ENCODE peak calls at places on chromosomes 1 and 21, in eight cellular contexts. One of them, this sample, is unnamed.

GRCh38 chr1:179187043-179187442 is 42.4 kb downstream of the ABL2 start:
- DNase-seq in NCI-H1930: no peak
- DNase-seq in stimulated activated CD8-positive, alpha-beta memory T cell treated with anti-CD3 and anti-CD28 coated beads, Interleukin-2, amount 100 ng/mL, for 48 hours: no peak
- DNase-seq in left lung: no peak
- DNase-seq in progenitor cell of endocrine pancreas: no peak
- DNase-seq in stimulated activated CD4-positive, alpha-beta T cell treated with anti-CD3 and anti-CD28 coated beads, Interleukin-2, amount 100 ng/mL, for 48 hours: no peak
- DNase-seq in NT2/D1: no peak
- DNase-seq in activated CD4-positive, alpha-beta T cell treated with anti-CD3 and anti-CD28 coated beads for 4 hours: no peak
- DNase-seq in this sample: no peak

GRCh38 chr1:229033480-229033879 is 237.4 kb upstream of the RAB4A start:
- DNase-seq in NCI-H1930: no peak
- DNase-seq in stimulated activated CD8-positive, alpha-beta memory T cell treated with anti-CD3 and anti-CD28 coated beads, Interleukin-2, amount 100 ng/mL, for 48 hours: no peak
- DNase-seq in left lung: no peak
- DNase-seq in progenitor cell of endocrine pancreas: no peak
- DNase-seq in stimulated activated CD4-positive, alpha-beta T cell treated with anti-CD3 and anti-CD28 coated beads, Interleukin-2, amount 100 ng/mL, for 48 hours: no peak
- DNase-seq in NT2/D1: no peak
- DNase-seq in activated CD4-positive, alpha-beta T cell treated with anti-CD3 and anti-CD28 coated beads for 4 hours: no peak
- DNase-seq in this sample: no peak

GRCh38 chr1:20301463-20302092 is 10.9 kb downstream of the VWA5B1 start:
- DNase-seq in NCI-H1930: no peak
- DNase-seq in stimulated activated CD8-positive, alpha-beta memory T cell treated with anti-CD3 and anti-CD28 coated beads, Interleukin-2, amount 100 ng/mL, for 48 hours: no peak
- DNase-seq in left lung: no peak
- DNase-seq in progenitor cell of endocrine pancreas: no peak
- DNase-seq in stimulated activated CD4-positive, alpha-beta T cell treated with anti-CD3 and anti-CD28 coated beads, Interleukin-2, amount 100 ng/mL, for 48 hours: no peak
- DNase-seq in NT2/D1: no peak
- DNase-seq in activated CD4-positive, alpha-beta T cell treated with anti-CD3 and anti-CD28 coated beads for 4 hours: no peak
- DNase-seq in this sample: no peak

GRCh38 chr1:228004887-228005462 is 1.8 kb upstream of the WNT3A start:
- DNase-seq in NCI-H1930: peak; percentile 24
- DNase-seq in stimulated activated CD8-positive, alpha-beta memory T cell treated with anti-CD3 and anti-CD28 coated beads, Interleukin-2, amount 100 ng/mL, for 48 hours: no peak
- DNase-seq in left lung: no peak
- DNase-seq in progenitor cell of endocrine pancreas: no peak
- DNase-seq in stimulated activated CD4-positive, alpha-beta T cell treated with anti-CD3 and anti-CD28 coated beads, Interleukin-2, amount 100 ng/mL, for 48 hours: no peak
- DNase-seq in NT2/D1: no peak
- DNase-seq in activated CD4-positive, alpha-beta T cell treated with anti-CD3 and anti-CD28 coated beads for 4 hours: no peak
- DNase-seq in this sample: no peak

GRCh38 chr1:204265665-204266064 is 51.9 kb upstream of the GOLT1A start:
- DNase-seq in NCI-H1930: no peak
- DNase-seq in stimulated activated CD8-positive, alpha-beta memory T cell treated with anti-CD3 and anti-CD28 coated beads, Interleukin-2, amount 100 ng/mL, for 48 hours: no peak
- DNase-seq in left lung: no peak
- DNase-seq in progenitor cell of endocrine pancreas: no peak
- DNase-seq in stimulated activated CD4-positive, alpha-beta T cell treated with anti-CD3 and anti-CD28 coated beads, Interleukin-2, amount 100 ng/mL, for 48 hours: no peak
- DNase-seq in NT2/D1: no peak
- DNase-seq in activated CD4-positive, alpha-beta T cell treated with anti-CD3 and anti-CD28 coated beads for 4 hours: no peak
- DNase-seq in this sample: no peak

GRCh38 chr1:6445062-6445763 is 20.6 kb downstream of the ESPN start:
- DNase-seq in NCI-H1930: no peak
- DNase-seq in stimulated activated CD8-positive, alpha-beta memory T cell treated with anti-CD3 and anti-CD28 coated beads, Interleukin-2, amount 100 ng/mL, for 48 hours: no peak
- DNase-seq in left lung: no peak
- DNase-seq in progenitor cell of endocrine pancreas: peak; percentile 52
- DNase-seq in stimulated activated CD4-positive, alpha-beta T cell treated with anti-CD3 and anti-CD28 coated beads, Interleukin-2, amount 100 ng/mL, for 48 hours: no peak
- DNase-seq in NT2/D1: no peak
- DNase-seq in activated CD4-positive, alpha-beta T cell treated with anti-CD3 and anti-CD28 coated beads for 4 hours: no peak
- DNase-seq in this sample: no peak

GRCh38 chr1:47963568-47963973 is 33.6 kb downstream of the TRABD2B start:
- DNase-seq in NCI-H1930: no peak
- DNase-seq in stimulated activated CD8-positive, alpha-beta memory T cell treated with anti-CD3 and anti-CD28 coated beads, Interleukin-2, amount 100 ng/mL, for 48 hours: no peak
- DNase-seq in left lung: no peak
- DNase-seq in progenitor cell of endocrine pancreas: no peak
- DNase-seq in stimulated activated CD4-positive, alpha-beta T cell treated with anti-CD3 and anti-CD28 coated beads, Interleukin-2, amount 100 ng/mL, for 48 hours: no peak
- DNase-seq in NT2/D1: no peak
- DNase-seq in activated CD4-positive, alpha-beta T cell treated with anti-CD3 and anti-CD28 coated beads for 4 hours: no peak
- DNase-seq in this sample: no peak

GRCh38 chr1:200444478-200444877 is 34.6 kb upstream of the ZNF281 start:
- DNase-seq in NCI-H1930: no peak
- DNase-seq in stimulated activated CD8-positive, alpha-beta memory T cell treated with anti-CD3 and anti-CD28 coated beads, Interleukin-2, amount 100 ng/mL, for 48 hours: no peak
- DNase-seq in left lung: no peak
- DNase-seq in progenitor cell of endocrine pancreas: no peak
- DNase-seq in stimulated activated CD4-positive, alpha-beta T cell treated with anti-CD3 and anti-CD28 coated beads, Interleukin-2, amount 100 ng/mL, for 48 hours: no peak
- DNase-seq in NT2/D1: no peak
- DNase-seq in activated CD4-positive, alpha-beta T cell treated with anti-CD3 and anti-CD28 coated beads for 4 hours: no peak
- DNase-seq in this sample: no peak

GRCh38 chr1:46735708-46736324 is 16.9 kb upstream of the EFCAB14 start:
- DNase-seq in NCI-H1930: peak; percentile 9
- DNase-seq in stimulated activated CD8-positive, alpha-beta memory T cell treated with anti-CD3 and anti-CD28 coated beads, Interleukin-2, amount 100 ng/mL, for 48 hours: no peak
- DNase-seq in left lung: no peak
- DNase-seq in progenitor cell of endocrine pancreas: peak; percentile 49
- DNase-seq in stimulated activated CD4-positive, alpha-beta T cell treated with anti-CD3 and anti-CD28 coated beads, Interleukin-2, amount 100 ng/mL, for 48 hours: no peak
- DNase-seq in NT2/D1: peak; percentile 76
- DNase-seq in activated CD4-positive, alpha-beta T cell treated with anti-CD3 and anti-CD28 coated beads for 4 hours: no peak
- DNase-seq in this sample: no peak

GRCh38 chr1:185996211-185996610 is 262.0 kb downstream of the HMCN1 start:
- DNase-seq in NCI-H1930: no peak
- DNase-seq in stimulated activated CD8-positive, alpha-beta memory T cell treated with anti-CD3 and anti-CD28 coated beads, Interleukin-2, amount 100 ng/mL, for 48 hours: no peak
- DNase-seq in left lung: peak; percentile 37
- DNase-seq in progenitor cell of endocrine pancreas: no peak
- DNase-seq in stimulated activated CD4-positive, alpha-beta T cell treated with anti-CD3 and anti-CD28 coated beads, Interleukin-2, amount 100 ng/mL, for 48 hours: no peak
- DNase-seq in NT2/D1: no peak
- DNase-seq in activated CD4-positive, alpha-beta T cell treated with anti-CD3 and anti-CD28 coated beads for 4 hours: no peak
- DNase-seq in this sample: no peak

GRCh38 chr1:237000191-237000590 is 4.0 kb downstream of the MT1HL1 start:
- DNase-seq in NCI-H1930: no peak
- DNase-seq in stimulated activated CD8-positive, alpha-beta memory T cell treated with anti-CD3 and anti-CD28 coated beads, Interleukin-2, amount 100 ng/mL, for 48 hours: no peak
- DNase-seq in left lung: no peak
- DNase-seq in progenitor cell of endocrine pancreas: no peak
- DNase-seq in stimulated activated CD4-positive, alpha-beta T cell treated with anti-CD3 and anti-CD28 coated beads, Interleukin-2, amount 100 ng/mL, for 48 hours: no peak
- DNase-seq in NT2/D1: no peak
- DNase-seq in activated CD4-positive, alpha-beta T cell treated with anti-CD3 and anti-CD28 coated beads for 4 hours: no peak
- DNase-seq in this sample: no peak

GRCh38 chr1:33147997-33148314 is 33.9 kb downstream of the TRIM62 start:
- DNase-seq in NCI-H1930: no peak
- DNase-seq in stimulated activated CD8-positive, alpha-beta memory T cell treated with anti-CD3 and anti-CD28 coated beads, Interleukin-2, amount 100 ng/mL, for 48 hours: no peak
- DNase-seq in left lung: no peak
- DNase-seq in progenitor cell of endocrine pancreas: no peak
- DNase-seq in stimulated activated CD4-positive, alpha-beta T cell treated with anti-CD3 and anti-CD28 coated beads, Interleukin-2, amount 100 ng/mL, for 48 hours: peak; percentile 15
- DNase-seq in NT2/D1: peak; percentile 58
- DNase-seq in activated CD4-positive, alpha-beta T cell treated with anti-CD3 and anti-CD28 coated beads for 4 hours: no peak
- DNase-seq in this sample: no peak

GRCh38 chr1:198741744-198742143 is 102.9 kb downstream of the PTPRC start:
- DNase-seq in NCI-H1930: no peak
- DNase-seq in stimulated activated CD8-positive, alpha-beta memory T cell treated with anti-CD3 and anti-CD28 coated beads, Interleukin-2, amount 100 ng/mL, for 48 hours: no peak
- DNase-seq in left lung: no peak
- DNase-seq in progenitor cell of endocrine pancreas: no peak
- DNase-seq in stimulated activated CD4-positive, alpha-beta T cell treated with anti-CD3 and anti-CD28 coated beads, Interleukin-2, amount 100 ng/mL, for 48 hours: no peak
- DNase-seq in NT2/D1: peak; percentile 13
- DNase-seq in activated CD4-positive, alpha-beta T cell treated with anti-CD3 and anti-CD28 coated beads for 4 hours: no peak
- DNase-seq in this sample: no peak

GRCh38 chr1:45923343-45923742 is 119.9 kb downstream of the MAST2 start:
- DNase-seq in NCI-H1930: no peak
- DNase-seq in stimulated activated CD8-positive, alpha-beta memory T cell treated with anti-CD3 and anti-CD28 coated beads, Interleukin-2, amount 100 ng/mL, for 48 hours: no peak
- DNase-seq in left lung: no peak
- DNase-seq in progenitor cell of endocrine pancreas: no peak
- DNase-seq in stimulated activated CD4-positive, alpha-beta T cell treated with anti-CD3 and anti-CD28 coated beads, Interleukin-2, amount 100 ng/mL, for 48 hours: no peak
- DNase-seq in NT2/D1: no peak
- DNase-seq in activated CD4-positive, alpha-beta T cell treated with anti-CD3 and anti-CD28 coated beads for 4 hours: no peak
- DNase-seq in this sample: no peak

GRCh38 chr1:45793942-45794604 is 9.3 kb upstream of the MAST2 start:
- DNase-seq in NCI-H1930: no peak
- DNase-seq in stimulated activated CD8-positive, alpha-beta memory T cell treated with anti-CD3 and anti-CD28 coated beads, Interleukin-2, amount 100 ng/mL, for 48 hours: no peak
- DNase-seq in left lung: no peak
- DNase-seq in progenitor cell of endocrine pancreas: no peak
- DNase-seq in stimulated activated CD4-positive, alpha-beta T cell treated with anti-CD3 and anti-CD28 coated beads, Interleukin-2, amount 100 ng/mL, for 48 hours: no peak
- DNase-seq in NT2/D1: no peak
- DNase-seq in activated CD4-positive, alpha-beta T cell treated with anti-CD3 and anti-CD28 coated beads for 4 hours: no peak
- DNase-seq in this sample: no peak

GRCh38 chr21:43834146-43834905 is 30.7 kb upstream of the AGPAT3 start:
- DNase-seq in NCI-H1930: no peak
- DNase-seq in stimulated activated CD8-positive, alpha-beta memory T cell treated with anti-CD3 and anti-CD28 coated beads, Interleukin-2, amount 100 ng/mL, for 48 hours: no peak
- DNase-seq in left lung: no peak
- DNase-seq in progenitor cell of endocrine pancreas: no peak
- DNase-seq in stimulated activated CD4-positive, alpha-beta T cell treated with anti-CD3 and anti-CD28 coated beads, Interleukin-2, amount 100 ng/mL, for 48 hours: no peak
- DNase-seq in NT2/D1: no peak
- DNase-seq in activated CD4-positive, alpha-beta T cell treated with anti-CD3 and anti-CD28 coated beads for 4 hours: no peak
- DNase-seq in this sample: no peak

GRCh38 chr1:175521265-175522040 is 221.9 kb downstream of the TNR start:
- DNase-seq in NCI-H1930: no peak
- DNase-seq in stimulated activated CD8-positive, alpha-beta memory T cell treated with anti-CD3 and anti-CD28 coated beads, Interleukin-2, amount 100 ng/mL, for 48 hours: no peak
- DNase-seq in left lung: no peak
- DNase-seq in progenitor cell of endocrine pancreas: no peak
- DNase-seq in stimulated activated CD4-positive, alpha-beta T cell treated with anti-CD3 and anti-CD28 coated beads, Interleukin-2, amount 100 ng/mL, for 48 hours: no peak
- DNase-seq in NT2/D1: no peak
- DNase-seq in activated CD4-positive, alpha-beta T cell treated with anti-CD3 and anti-CD28 coated beads for 4 hours: no peak
- DNase-seq in this sample: no peak

GRCh38 chr1:31658721-31659120 is 14.0 kb upstream of the PEF1 start:
- DNase-seq in NCI-H1930: no peak
- DNase-seq in stimulated activated CD8-positive, alpha-beta memory T cell treated with anti-CD3 and anti-CD28 coated beads, Interleukin-2, amount 100 ng/mL, for 48 hours: no peak
- DNase-seq in left lung: no peak
- DNase-seq in progenitor cell of endocrine pancreas: no peak
- DNase-seq in stimulated activated CD4-positive, alpha-beta T cell treated with anti-CD3 and anti-CD28 coated beads, Interleukin-2, amount 100 ng/mL, for 48 hours: no peak
- DNase-seq in NT2/D1: no peak
- DNase-seq in activated CD4-positive, alpha-beta T cell treated with anti-CD3 and anti-CD28 coated beads for 4 hours: no peak
- DNase-seq in this sample: no peak

GRCh38 chr21:45951676-45952075 is 29.9 kb upstream of the COL6A1 start:
- DNase-seq in NCI-H1930: no peak
- DNase-seq in stimulated activated CD8-positive, alpha-beta memory T cell treated with anti-CD3 and anti-CD28 coated beads, Interleukin-2, amount 100 ng/mL, for 48 hours: no peak
- DNase-seq in left lung: no peak
- DNase-seq in progenitor cell of endocrine pancreas: no peak
- DNase-seq in stimulated activated CD4-positive, alpha-beta T cell treated with anti-CD3 and anti-CD28 coated beads, Interleukin-2, amount 100 ng/mL, for 48 hours: no peak
- DNase-seq in NT2/D1: no peak
- DNase-seq in activated CD4-positive, alpha-beta T cell treated with anti-CD3 and anti-CD28 coated beads for 4 hours: no peak
- DNase-seq in this sample: no peak

GRCh38 chr1:85417876-85418275 is 47.1 kb downstream of the DDAH1 start:
- DNase-seq in NCI-H1930: no peak
- DNase-seq in stimulated activated CD8-positive, alpha-beta memory T cell treated with anti-CD3 and anti-CD28 coated beads, Interleukin-2, amount 100 ng/mL, for 48 hours: no peak
- DNase-seq in left lung: no peak
- DNase-seq in progenitor cell of endocrine pancreas: no peak
- DNase-seq in stimulated activated CD4-positive, alpha-beta T cell treated with anti-CD3 and anti-CD28 coated beads, Interleukin-2, amount 100 ng/mL, for 48 hours: no peak
- DNase-seq in NT2/D1: no peak
- DNase-seq in activated CD4-positive, alpha-beta T cell treated with anti-CD3 and anti-CD28 coated beads for 4 hours: no peak
- DNase-seq in this sample: no peak

GRCh38 chr1:67052741-67053534 is 1.0 kb downstream of the SLC35D1 start:
- DNase-seq in NCI-H1930: no peak
- DNase-seq in stimulated activated CD8-positive, alpha-beta memory T cell treated with anti-CD3 and anti-CD28 coated beads, Interleukin-2, amount 100 ng/mL, for 48 hours: no peak
- DNase-seq in left lung: peak; percentile 48
- DNase-seq in progenitor cell of endocrine pancreas: no peak
- DNase-seq in stimulated activated CD4-positive, alpha-beta T cell treated with anti-CD3 and anti-CD28 coated beads, Interleukin-2, amount 100 ng/mL, for 48 hours: peak; percentile 3
- DNase-seq in NT2/D1: peak; percentile 23
- DNase-seq in activated CD4-positive, alpha-beta T cell treated with anti-CD3 and anti-CD28 coated beads for 4 hours: peak; percentile 28
- DNase-seq in this sample: peak; percentile 24

GRCh38 chr21:37365657-37366487 is 701 bp upstream of the DYRK1A start:
- DNase-seq in NCI-H1930: no peak
- DNase-seq in stimulated activated CD8-positive, alpha-beta memory T cell treated with anti-CD3 and anti-CD28 coated beads, Interleukin-2, amount 100 ng/mL, for 48 hours: peak; percentile 40
- DNase-seq in left lung: peak; percentile 70
- DNase-seq in progenitor cell of endocrine pancreas: peak; percentile 63
- DNase-seq in stimulated activated CD4-positive, alpha-beta T cell treated with anti-CD3 and anti-CD28 coated beads, Interleukin-2, amount 100 ng/mL, for 48 hours: peak; percentile 45
- DNase-seq in NT2/D1: peak; percentile 63
- DNase-seq in activated CD4-positive, alpha-beta T cell treated with anti-CD3 and anti-CD28 coated beads for 4 hours: peak; percentile 66
- DNase-seq in this sample: peak; percentile 59

GRCh38 chr1:220841293-220841692 is 38.0 kb upstream of the HLX start:
- DNase-seq in NCI-H1930: no peak
- DNase-seq in stimulated activated CD8-positive, alpha-beta memory T cell treated with anti-CD3 and anti-CD28 coated beads, Interleukin-2, amount 100 ng/mL, for 48 hours: no peak
- DNase-seq in left lung: no peak
- DNase-seq in progenitor cell of endocrine pancreas: no peak
- DNase-seq in stimulated activated CD4-positive, alpha-beta T cell treated with anti-CD3 and anti-CD28 coated beads, Interleukin-2, amount 100 ng/mL, for 48 hours: no peak
- DNase-seq in NT2/D1: no peak
- DNase-seq in activated CD4-positive, alpha-beta T cell treated with anti-CD3 and anti-CD28 coated beads for 4 hours: no peak
- DNase-seq in this sample: no peak

GRCh38 chr1:223244366-223245103 is 101.5 kb upstream of the TLR5 start:
- DNase-seq in NCI-H1930: no peak
- DNase-seq in stimulated activated CD8-positive, alpha-beta memory T cell treated with anti-CD3 and anti-CD28 coated beads, Interleukin-2, amount 100 ng/mL, for 48 hours: peak; percentile 5
- DNase-seq in left lung: no peak
- DNase-seq in progenitor cell of endocrine pancreas: no peak
- DNase-seq in stimulated activated CD4-positive, alpha-beta T cell treated with anti-CD3 and anti-CD28 coated beads, Interleukin-2, amount 100 ng/mL, for 48 hours: no peak
- DNase-seq in NT2/D1: no peak
- DNase-seq in activated CD4-positive, alpha-beta T cell treated with anti-CD3 and anti-CD28 coated beads for 4 hours: no peak
- DNase-seq in this sample: no peak

GRCh38 chr21:29163381-29164115 is 33.1 kb downstream of the MAP3K7CL start:
- DNase-seq in NCI-H1930: no peak
- DNase-seq in stimulated activated CD8-positive, alpha-beta memory T cell treated with anti-CD3 and anti-CD28 coated beads, Interleukin-2, amount 100 ng/mL, for 48 hours: no peak
- DNase-seq in left lung: no peak
- DNase-seq in progenitor cell of endocrine pancreas: no peak
- DNase-seq in stimulated activated CD4-positive, alpha-beta T cell treated with anti-CD3 and anti-CD28 coated beads, Interleukin-2, amount 100 ng/mL, for 48 hours: no peak
- DNase-seq in NT2/D1: no peak
- DNase-seq in activated CD4-positive, alpha-beta T cell treated with anti-CD3 and anti-CD28 coated beads for 4 hours: no peak
- DNase-seq in this sample: no peak

GRCh38 chr21:25901580-25901979 is 166.8 kb downstream of the GABPA start:
- DNase-seq in NCI-H1930: no peak
- DNase-seq in stimulated activated CD8-positive, alpha-beta memory T cell treated with anti-CD3 and anti-CD28 coated beads, Interleukin-2, amount 100 ng/mL, for 48 hours: no peak
- DNase-seq in left lung: no peak
- DNase-seq in progenitor cell of endocrine pancreas: no peak
- DNase-seq in stimulated activated CD4-positive, alpha-beta T cell treated with anti-CD3 and anti-CD28 coated beads, Interleukin-2, amount 100 ng/mL, for 48 hours: no peak
- DNase-seq in NT2/D1: no peak
- DNase-seq in activated CD4-positive, alpha-beta T cell treated with anti-CD3 and anti-CD28 coated beads for 4 hours: no peak
- DNase-seq in this sample: no peak

GRCh38 chr1:16984717-16985116 is 4.3 kb upstream of the MFAP2 start:
- DNase-seq in NCI-H1930: no peak
- DNase-seq in stimulated activated CD8-positive, alpha-beta memory T cell treated with anti-CD3 and anti-CD28 coated beads, Interleukin-2, amount 100 ng/mL, for 48 hours: no peak
- DNase-seq in left lung: peak; percentile 70
- DNase-seq in progenitor cell of endocrine pancreas: no peak
- DNase-seq in stimulated activated CD4-positive, alpha-beta T cell treated with anti-CD3 and anti-CD28 coated beads, Interleukin-2, amount 100 ng/mL, for 48 hours: no peak
- DNase-seq in NT2/D1: no peak
- DNase-seq in activated CD4-positive, alpha-beta T cell treated with anti-CD3 and anti-CD28 coated beads for 4 hours: no peak
- DNase-seq in this sample: no peak

GRCh38 chr1:94006604-94007003 is 97.4 kb upstream of the GCLM start:
- DNase-seq in NCI-H1930: no peak
- DNase-seq in stimulated activated CD8-positive, alpha-beta memory T cell treated with anti-CD3 and anti-CD28 coated beads, Interleukin-2, amount 100 ng/mL, for 48 hours: no peak
- DNase-seq in left lung: no peak
- DNase-seq in progenitor cell of endocrine pancreas: no peak
- DNase-seq in stimulated activated CD4-positive, alpha-beta T cell treated with anti-CD3 and anti-CD28 coated beads, Interleukin-2, amount 100 ng/mL, for 48 hours: no peak
- DNase-seq in NT2/D1: no peak
- DNase-seq in activated CD4-positive, alpha-beta T cell treated with anti-CD3 and anti-CD28 coated beads for 4 hours: no peak
- DNase-seq in this sample: no peak

This sample was measured in stimulated activated naive B cell treated with anti-CD40 and anti-IgM and Interleukin-4, amounts not matched to agents 10 μg/mL and 1 μg/mL and 100 μg/mL, for 72 hours.